ENCODE peak calls at places on chromosomes 11 and 22, in six cellular contexts. V, T, Q, F, H and M are unnamed samples.

GRCh38 chr11:85848556-85848955 is 6.6 kb upstream of the CCDC83 start:
- DNase-seq in Q (no peak), T (no peak), F (no peak), H (no peak), V (no peak), M (no peak)

GRCh38 chr11:130999086-130999485 is 82.8 kb upstream of the SNX19 start:
- DNase-seq in F (no peak), V (peak; percentile 91), T (peak; percentile 5), Q (peak; percentile 48), H (no peak), M (no peak)

GRCh38 chr11:75245356-75246005 is 4.9 kb downstream of the TPBGL start:
- DNase-seq in H (no peak), T (no peak), V (no peak), F (peak; percentile 5), Q (no peak), M (no peak)

GRCh38 chr11:43974830-43975229 is 32.4 kb downstream of the C11orf96 start:
- DNase-seq in F (no peak), V (no peak), H (no peak), T (no peak), Q (no peak), M (no peak)

GRCh38 chr11:44128729-44129128 is 33.3 kb downstream of the EXT2 start:
- DNase-seq in F (no peak), Q (no peak), H (no peak), T (no peak), V (no peak), M (no peak)

GRCh38 chr11:1938343-1939005 is 8.7 kb upstream of the MRPL23 start:
- DNase-seq in V (no peak), H (no peak), T (no peak), F (no peak), Q (no peak), M (no peak)

GRCh38 chr11:116707746-116708145 is 65.0 kb downstream of the BUD13 start:
- DNase-seq in Q (no peak), F (no peak), T (no peak), V (no peak), H (no peak), M (no peak)

GRCh38 chr22:48650323-48651035 is 1177.2 kb downstream of the BRD1 start:
- DNase-seq in H (no peak), T (no peak), Q (no peak), F (no peak), V (no peak), M (no peak)

GRCh38 chr11:57646221-57646620 is 3.5 kb downstream of the YPEL4 start:
- DNase-seq in F (no peak), H (no peak), T (no peak), V (no peak), Q (no peak), M (no peak)

GRCh38 chr22:47123006-47123826 is 360.8 kb downstream of the TBC1D22A start:
- DNase-seq in Q (no peak), H (no peak), F (no peak), V (no peak), T (no peak), M (no peak)

GRCh38 chr11:70580036-70580805 is 181.9 kb downstream of the CTTN start:
- DNase-seq in H (no peak), V (no peak), Q (no peak), T (no peak), F (no peak), M (no peak)

GRCh38 chr11:83978942-83979341 is 692.8 kb upstream of the CCDC90B start:
- DNase-seq in T (no peak), V (no peak), H (no peak), F (no peak), Q (no peak), M (no peak)

GRCh38 chr11:76838422-76839068 is 22.2 kb upstream of the ACER3 start:
- DNase-seq in F (no peak), V (peak; percentile 38), H (peak; percentile 67), T (no peak), Q (no peak), M (no peak)

GRCh38 chr22:46815132-46815531 is 52.7 kb downstream of the TBC1D22A start:
- DNase-seq in H (no peak), Q (no peak), T (no peak), V (no peak), F (no peak), M (no peak)

GRCh38 chr22:29457730-29458129 is 19.3 kb downstream of the RFPL1 start:
- DNase-seq in V (peak; percentile 22), F (no peak), T (peak; percentile 4), H (no peak), Q (peak; percentile 15), M (no peak)

GRCh38 chr11:91749231-91749630 is 475.4 kb upstream of the FAT3 start:
- DNase-seq in T (no peak), H (no peak), V (no peak), F (no peak), Q (no peak), M (no peak)

GRCh38 chr11:64727131-64727530 is 4.1 kb upstream of the NRXN2 start:
- DNase-seq in T (no peak), V (no peak), Q (no peak), F (no peak), H (no peak), M (no peak)

GRCh38 chr22:33605686-33606085 is 314.6 kb downstream of the LARGE1 start:
- DNase-seq in F (no peak), H (no peak), V (no peak), T (no peak), Q (no peak), M (no peak)

GRCh38 chr22:46079861-46080821 is 70.2 kb upstream of the PPARA start:
- DNase-seq in H (no peak), Q (peak; percentile 86), V (peak; percentile 90), F (no peak), T (no peak), M (no peak)

GRCh38 chr11:121669422-121669821 is 216.7 kb upstream of the SORL1-AS1 start:
- DNase-seq in H (no peak), T (no peak), F (no peak), Q (no peak), V (no peak), M (no peak)

GRCh38 chr11:118436639-118437045 is 350 bp downstream of the KMT2A start:
- DNase-seq in H (no peak), V (no peak), Q (no peak), F (no peak), T (no peak), M (no peak)

GRCh38 chr11:46484101-46484500 is 92.5 kb upstream of the CHRM4 start:
- DNase-seq in T (no peak), Q (no peak), V (no peak), H (no peak), F (no peak), M (no peak)

GRCh38 chr11:116693206-116694016 is 79.4 kb downstream of the BUD13 start:
- DNase-seq in V (peak; percentile 8), F (peak; percentile 43), H (no peak), T (no peak), Q (no peak), M (no peak)